ENCODE peak calls at places on chromosomes 12 and 14, in six cellular contexts. One of them, this sample, is unnamed. For H3K36me3 and H3K27me3, the result is how much of the 10 kb centered on the place peaks cover.

GRCh38 chr12:105946541-105946940 is 192.2 kb downstream of the NUAK1 start:
- DNase-seq in fibroblast of lung: peak
- DNase-seq in hepatocyte: no peak
- DNase-seq in tibial nerve: no peak
- DNase-seq in aorta: no peak
- DNase-seq in adrenal gland: peak
- DNase-seq in this sample: no peak

GRCh38 chr12:42568952-42569916 is 20.3 kb downstream of the PRICKLE1 start:
- DNase-seq in fibroblast of lung: peak
- DNase-seq in hepatocyte: peak
- DNase-seq in tibial nerve: no peak
- DNase-seq in aorta: no peak
- DNase-seq in adrenal gland: no peak
- DNase-seq in this sample: peak

GRCh38 chr14:84646791-84647500 is 883.0 kb upstream of the FLRT2 start:
- DNase-seq in fibroblast of lung: peak
- DNase-seq in hepatocyte: no peak
- DNase-seq in tibial nerve: no peak
- DNase-seq in aorta: no peak
- DNase-seq in adrenal gland: no peak
- DNase-seq in this sample: no peak

GRCh38 chr14:51367600-51367931 is 127.5 kb downstream of the TMX1 start:
- DNase-seq in fibroblast of lung: peak
- DNase-seq in hepatocyte: no peak
- DNase-seq in tibial nerve: no peak
- DNase-seq in aorta: no peak
- DNase-seq in adrenal gland: no peak
- DNase-seq in this sample: no peak

GRCh38 chr12:57488397-57489156 is 709 bp downstream of the MARS1 start:
- DNase-seq in fibroblast of lung: no peak
- DNase-seq in hepatocyte: no peak
- DNase-seq in tibial nerve: no peak
- DNase-seq in aorta: peak
- DNase-seq in adrenal gland: no peak
- DNase-seq in this sample: no peak

GRCh38 chr12:66279127-66279712 is 23.1 kb upstream of the HELB start:
- DNase-seq in fibroblast of lung: peak
- DNase-seq in hepatocyte: peak
- DNase-seq in tibial nerve: no peak
- DNase-seq in aorta: no peak
- DNase-seq in adrenal gland: peak
- DNase-seq in this sample: peak

GRCh38 chr12:64544796-64545382 is 65.4 kb upstream of the RASSF3 start:
- DNase-seq in fibroblast of lung: no peak
- DNase-seq in hepatocyte: no peak
- DNase-seq in tibial nerve: no peak
- DNase-seq in aorta: no peak
- DNase-seq in adrenal gland: no peak
- DNase-seq in this sample: no peak

GRCh38 chr14:103074699-103075341 is 9.2 kb upstream of the LBHD2 start:
- DNase-seq in fibroblast of lung: no peak
- DNase-seq in hepatocyte: peak
- DNase-seq in tibial nerve: no peak
- DNase-seq in aorta: peak
- DNase-seq in adrenal gland: peak
- DNase-seq in this sample: no peak

GRCh38 chr14:65536781-65537423 is 124.4 kb downstream of the FUT8 start:
- DNase-seq in fibroblast of lung: no peak
- DNase-seq in hepatocyte: no peak
- DNase-seq in tibial nerve: no peak
- DNase-seq in aorta: no peak
- DNase-seq in adrenal gland: no peak
- DNase-seq in this sample: no peak

GRCh38 chr12:111812881-111813741 is 28.9 kb upstream of the MAPKAPK5 start:
- DNase-seq in fibroblast of lung: peak
- DNase-seq in hepatocyte: peak
- DNase-seq in tibial nerve: peak
- DNase-seq in aorta: peak
- DNase-seq in adrenal gland: peak
- DNase-seq in this sample: peak

GRCh38 chr14:21796912-21797311 is 123.3 kb upstream of the OR4E1 start:
- DNase-seq in fibroblast of lung: no peak
- DNase-seq in hepatocyte: no peak
- DNase-seq in tibial nerve: no peak
- DNase-seq in aorta: no peak
- DNase-seq in adrenal gland: no peak
- DNase-seq in this sample: no peak

GRCh38 chr12:57744194-57744776 is 554 bp upstream of the TSPAN31 start:
- DNase-seq in fibroblast of lung: no peak
- DNase-seq in hepatocyte: no peak
- DNase-seq in tibial nerve: peak
- DNase-seq in aorta: peak
- DNase-seq in adrenal gland: peak
- DNase-seq in this sample: no peak

GRCh38 chr12:122813310-122813713 is 21.9 kb upstream of the HIP1R start:
- DNase-seq in fibroblast of lung: no peak
- DNase-seq in hepatocyte: no peak
- DNase-seq in tibial nerve: no peak
- DNase-seq in aorta: peak
- DNase-seq in adrenal gland: no peak
- DNase-seq in this sample: no peak

GRCh38 chr14:79871164-79871563 is 340.1 kb downstream of the DIO2 start:
- DNase-seq in fibroblast of lung: no peak
- DNase-seq in hepatocyte: no peak
- DNase-seq in tibial nerve: no peak
- DNase-seq in aorta: no peak
- DNase-seq in adrenal gland: no peak
- DNase-seq in this sample: no peak

GRCh38 chr14:41830679-41831078 is 224.0 kb downstream of the LRFN5 start:
- DNase-seq in fibroblast of lung: peak
- DNase-seq in hepatocyte: peak
- DNase-seq in tibial nerve: no peak
- DNase-seq in aorta: no peak
- DNase-seq in adrenal gland: peak
- DNase-seq in this sample: no peak

GRCh38 chr12:72241552-72241951 is 30.6 kb upstream of the TRHDE start:
- DNase-seq in fibroblast of lung: no peak
- DNase-seq in hepatocyte: no peak
- DNase-seq in tibial nerve: no peak
- DNase-seq in aorta: no peak
- DNase-seq in adrenal gland: no peak
- DNase-seq in this sample: no peak

GRCh38 chr12:107317751-107318553 is 224.6 kb upstream of the CRY1 start:
- DNase-seq in fibroblast of lung: peak
- DNase-seq in hepatocyte: peak
- DNase-seq in tibial nerve: peak
- DNase-seq in aorta: peak
- DNase-seq in adrenal gland: peak
- DNase-seq in this sample: peak

GRCh38 chr14:59483360-59483759 is 848 bp downstream of the L3HYPDH start:
- DNase-seq in fibroblast of lung: peak
- DNase-seq in hepatocyte: peak
- DNase-seq in tibial nerve: no peak
- DNase-seq in aorta: peak
- DNase-seq in adrenal gland: peak
- DNase-seq in this sample: peak

GRCh38 chr12:114361992-114362391 is 44.0 kb downstream of the TBX5 start:
- DNase-seq in fibroblast of lung: no peak
- DNase-seq in hepatocyte: no peak
- DNase-seq in tibial nerve: no peak
- DNase-seq in aorta: no peak
- DNase-seq in adrenal gland: no peak
- DNase-seq in this sample: no peak

GRCh38 chr12:130154276-130154675 is 8.0 kb upstream of the FZD10 start:
- DNase-seq in fibroblast of lung: no peak
- DNase-seq in hepatocyte: no peak
- DNase-seq in tibial nerve: no peak
- DNase-seq in aorta: peak
- DNase-seq in adrenal gland: no peak
- DNase-seq in this sample: no peak

GRCh38 chr12:25377475-25378179 is 126.9 kb upstream of the KRAS start:
- DNase-seq in fibroblast of lung: peak
- DNase-seq in hepatocyte: peak
- DNase-seq in tibial nerve: no peak
- DNase-seq in aorta: no peak
- DNase-seq in adrenal gland: no peak
- DNase-seq in this sample: no peak

GRCh38 chr12:690466-690865 is 27.2 kb upstream of the NINJ2 start:
- DNase-seq in fibroblast of lung: peak
- DNase-seq in hepatocyte: no peak
- DNase-seq in tibial nerve: no peak
- DNase-seq in aorta: no peak
- DNase-seq in adrenal gland: peak
- DNase-seq in this sample: no peak

GRCh38 chr12:82883396-82884360 is 197.0 kb downstream of the TMTC2 start:
- DNase-seq in fibroblast of lung: no peak
- DNase-seq in hepatocyte: no peak
- DNase-seq in tibial nerve: no peak
- DNase-seq in aorta: no peak
- DNase-seq in adrenal gland: no peak
- DNase-seq in this sample: no peak

GRCh38 chr14:94355191-94355794 is 32.2 kb upstream of the SERPINA6 start:
- DNase-seq in fibroblast of lung: peak
- DNase-seq in hepatocyte: peak
- DNase-seq in tibial nerve: peak
- DNase-seq in aorta: peak
- DNase-seq in adrenal gland: no peak
- DNase-seq in this sample: peak

GRCh38 chr14:95509512-95509911 is 6.9 kb downstream of the SYNE3 start:
- DNase-seq in fibroblast of lung: no peak
- DNase-seq in hepatocyte: no peak
- DNase-seq in tibial nerve: no peak
- DNase-seq in aorta: no peak
- DNase-seq in adrenal gland: no peak
- DNase-seq in this sample: no peak

GRCh38 chr12:66549050-66549389 is 129.9 kb downstream of the GRIP1 start:
- DNase-seq in fibroblast of lung: no peak
- DNase-seq in hepatocyte: no peak
- DNase-seq in tibial nerve: no peak
- DNase-seq in aorta: no peak
- DNase-seq in adrenal gland: no peak
- DNase-seq in this sample: no peak

GRCh38 chr14:50037837-50038236 is 78.5 kb downstream of the VCPKMT start:
- DNase-seq in fibroblast of lung: no peak
- DNase-seq in hepatocyte: no peak
- DNase-seq in tibial nerve: no peak
- DNase-seq in aorta: no peak
- DNase-seq in adrenal gland: peak
- DNase-seq in this sample: no peak

GRCh38 chr14:67461341-67461985 is 27.1 kb downstream of the TMEM229B start:
- DNase-seq in fibroblast of lung: no peak
- DNase-seq in hepatocyte: no peak
- DNase-seq in tibial nerve: no peak
- DNase-seq in aorta: no peak
- DNase-seq in adrenal gland: peak
- DNase-seq in this sample: no peak

DNA sequence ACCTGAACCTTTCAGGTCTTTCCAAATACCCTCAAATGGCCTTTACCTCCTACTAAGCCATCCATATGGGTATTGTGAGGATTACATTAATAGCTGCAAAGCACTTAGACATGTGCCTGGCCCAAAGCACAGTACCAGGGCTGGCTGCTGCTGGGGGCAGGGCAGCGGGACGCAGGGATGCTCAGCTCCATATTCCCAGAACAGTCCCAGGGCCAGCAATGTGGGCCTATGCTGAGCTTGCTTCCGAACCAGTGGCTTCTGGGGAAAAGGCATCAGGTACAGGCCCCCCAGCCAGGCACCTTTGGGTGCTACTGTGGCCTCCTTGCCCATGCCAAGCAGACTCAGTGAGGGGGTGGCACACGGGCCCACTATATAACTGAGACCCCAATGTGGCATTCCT is 10.4 kb downstream of the ACTN1 start:
- DNase-seq in fibroblast of lung: no peak
- DNase-seq in hepatocyte: no peak
- DNase-seq in tibial nerve: no peak
- DNase-seq in aorta: peak
- DNase-seq in adrenal gland: no peak
- DNase-seq in this sample: no peak
- H3K27ac ChIP-seq in fibroblast of lung: no peak
- H3K27ac ChIP-seq in hepatocyte: peak
- H3K27ac ChIP-seq in tibial nerve: no peak
- H3K27ac ChIP-seq in aorta: no peak
- H3K27ac ChIP-seq in adrenal gland: peak
- H3K27ac ChIP-seq in this sample: no peak

DNA sequence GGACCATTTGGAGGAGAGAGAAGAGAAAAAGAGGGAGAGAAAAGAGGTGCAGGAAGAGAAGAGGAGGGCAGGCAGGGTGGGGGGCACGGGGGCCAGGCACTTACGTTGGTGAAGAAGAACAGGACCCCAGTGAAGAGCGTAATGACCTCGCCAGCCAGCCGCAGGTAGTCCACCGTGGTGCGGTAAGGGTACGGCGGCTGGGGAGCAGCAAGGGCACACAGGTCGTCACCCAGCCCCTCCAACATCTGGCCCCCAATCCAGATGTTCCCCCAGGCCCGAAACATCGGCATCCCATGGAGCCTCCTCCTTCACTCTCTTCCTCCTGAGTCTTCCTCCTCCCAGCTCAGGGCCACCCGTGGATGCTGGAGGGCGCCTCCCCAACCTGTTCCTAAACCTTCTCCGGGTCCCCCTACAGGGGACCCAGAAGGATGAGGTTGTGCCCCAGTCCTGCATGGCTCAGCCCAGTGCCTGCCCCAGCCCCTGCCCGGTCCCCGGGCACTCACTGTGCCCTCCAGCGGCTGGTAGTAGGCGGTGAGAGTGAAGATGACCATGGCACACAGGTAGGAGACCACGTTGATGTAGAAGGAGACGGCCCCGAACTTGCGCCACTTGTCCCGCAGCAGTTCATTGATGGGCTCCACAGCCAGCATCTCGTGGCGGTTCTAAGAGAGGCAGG is 39.2 kb downstream of the TRPV4 start:
- DNase-seq in fibroblast of lung: no peak
- DNase-seq in hepatocyte: no peak
- DNase-seq in tibial nerve: no peak
- DNase-seq in aorta: no peak
- DNase-seq in adrenal gland: no peak
- DNase-seq in this sample: no peak
- H3K36me3 ChIP-seq in fibroblast of lung: under half
- H3K36me3 ChIP-seq in hepatocyte: under half
- H3K36me3 ChIP-seq in tibial nerve: under half
- H3K36me3 ChIP-seq in aorta: under half
- H3K36me3 ChIP-seq in adrenal gland: under half
- H3K36me3 ChIP-seq in this sample: under half

DNA sequence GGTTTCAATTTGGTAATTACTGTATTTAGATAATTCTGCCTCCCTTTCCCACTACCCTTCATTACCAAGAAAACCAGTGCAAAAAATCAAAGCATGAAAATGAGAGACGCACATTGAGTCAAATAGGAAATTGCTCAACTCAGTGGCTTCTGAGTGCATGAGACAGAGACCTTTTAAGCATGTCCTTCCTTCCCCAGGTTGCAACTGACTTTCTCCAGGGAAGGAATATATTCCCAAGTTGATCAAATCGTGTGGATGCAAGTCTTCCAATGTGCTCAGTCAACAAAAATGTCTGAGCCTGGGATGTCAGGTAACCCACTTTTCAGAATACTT is 12.9 kb downstream of the BMP4 start:
- DNase-seq in fibroblast of lung: no peak
- DNase-seq in hepatocyte: no peak
- DNase-seq in tibial nerve: no peak
- DNase-seq in aorta: no peak
- DNase-seq in adrenal gland: no peak
- DNase-seq in this sample: no peak
- H3K27me3 ChIP-seq in fibroblast of lung: under half
- H3K27me3 ChIP-seq in hepatocyte: under half
- H3K27me3 ChIP-seq in tibial nerve: under half
- H3K27me3 ChIP-seq in aorta: under half
- H3K27me3 ChIP-seq in adrenal gland: under half
- H3K27me3 ChIP-seq in this sample: under half

GRCh38 chr14:75577090-75577489 is 1.3 kb upstream of the FLVCR2 start:
- DNase-seq in fibroblast of lung: no peak
- DNase-seq in hepatocyte: no peak
- DNase-seq in tibial nerve: no peak
- DNase-seq in aorta: no peak
- DNase-seq in adrenal gland: no peak
- DNase-seq in this sample: no peak
- H3K27ac ChIP-seq in fibroblast of lung: no peak
- H3K27ac ChIP-seq in hepatocyte: no peak
- H3K27ac ChIP-seq in tibial nerve: no peak
- H3K27ac ChIP-seq in aorta: no peak
- H3K27ac ChIP-seq in adrenal gland: peak
- H3K27ac ChIP-seq in this sample: no peak

This sample was measured in small intestine.